ENCODE peak calls at places on chromosomes 11 and 22, in six cellular contexts. Q is GDM1; I is AG09309; U is activated CD4-positive, alpha-beta T cell treated with anti-CD3 and anti-CD28 coated beads, Interleukin-2, amount 50 U/mL, for 48 hours; S is GM06990; W is activated CD8-positive, alpha-beta memory T cell treated with anti-CD3 and anti-CD28 coated beads for 4 hours. T is an unnamed sample.

GRCh38 chr11:62055970-62056369 is 67.8 kb upstream of the INCENP start:
- DNase-seq in Q (no peak), I (no peak), U (no peak), S (no peak), W (no peak), T (no peak)

GRCh38 chr22:39543095-39543494 is 10.5 kb upstream of the RPS19BP1 start:
- DNase-seq in Q (no peak), I (no peak), U (peak; percentile 36), S (no peak), W (no peak), T (no peak)

GRCh38 chr22:30574095-30574981 is at the start of gene GAL3ST1:
- DNase-seq in Q (no peak), I (no peak), U (no peak), S (no peak), W (no peak), T (no peak)

GRCh38 chr11:62242021-62242420 is at the start of gene SCGB1D2:
- DNase-seq in Q (no peak), I (no peak), U (no peak), S (no peak), W (no peak), T (no peak)

GRCh38 chr11:3803726-3804510 is 4.4 kb upstream of the PGAP2 start:
- DNase-seq in Q (no peak), I (no peak), U (no peak), S (no peak), W (no peak), T (peak; percentile 42)

GRCh38 chr11:133833101-133833898 is 12.0 kb downstream of the SPATA19 start:
- DNase-seq in Q (no peak), I (no peak), U (no peak), S (no peak), W (no peak), T (no peak)

GRCh38 chr22:36308880-36309279 is 55.9 kb downstream of the APOL1 start:
- DNase-seq in Q (no peak), I (no peak), U (no peak), S (no peak), W (no peak), T (no peak)

GRCh38 chr22:50274311-50274710 is 4.1 kb upstream of the MAPK11 start:
- DNase-seq in Q (peak; percentile 25), I (no peak), U (peak; percentile 60), S (no peak), W (no peak), T (no peak)

GRCh38 chr11:75792997-75793800 is 21.8 kb upstream of the UVRAG start:
- DNase-seq in Q (no peak), I (no peak), U (no peak), S (no peak), W (no peak), T (no peak)

GRCh38 chr11:771617-772204 is 5.6 kb downstream of the GATD1 start:
- DNase-seq in Q (no peak), I (no peak), U (no peak), S (no peak), W (no peak), T (no peak)

GRCh38 chr11:19987243-19987870 is 172.9 kb downstream of the DBX1 start:
- DNase-seq in Q (no peak), I (no peak), U (no peak), S (no peak), W (no peak), T (no peak)

GRCh38 chr22:42869463-42869862 is 12.4 kb upstream of the ARFGAP3 start:
- DNase-seq in Q (no peak), I (no peak), U (no peak), S (no peak), W (no peak), T (no peak)

GRCh38 chr11:21654091-21654490 is 538.8 kb upstream of the ANO5 start:
- DNase-seq in Q (no peak), I (no peak), U (no peak), S (no peak), W (no peak), T (no peak)

GRCh38 chr11:10688401-10688800 is 5.2 kb downstream of the IRAG1 start:
- DNase-seq in Q (no peak), I (no peak), U (no peak), S (no peak), W (no peak), T (no peak)

GRCh38 chr22:48889209-48889830 is 938.4 kb downstream of the BRD1 start:
- DNase-seq in Q (no peak), I (no peak), U (no peak), S (no peak), W (no peak), T (no peak)

T was measured in HFF-Myc.